ENCODE peak calls at places on chromosomes 3 and 15, in nine cellular contexts. U is memory B cell; I is NCI-H1694 treated with DMSO at 0.1 percent for 48 hours; Q is nephron progenitor cell; Z is NT2/D1; K is B cell; O is fibroblast of pulmonary artery; X is stimulated activated effector memory CD8-positive, alpha-beta T cell treated with anti-CD3 and anti-CD28 coated beads, Interleukin-12 subunit alpha, Interleukin-12 subunit beta, amount 100 ng/mL, for 72 hours; N is naive thymus-derived CD4-positive, alpha-beta T cell. M is an unnamed sample.
A peak's percentile ranks its signal among the peaks of the same experiment; 100 is the strongest.

GRCh38 chr15:67520976-67521769 is at the start of gene C15orf61:
- DNase-seq in U (peak; percentile 82), I (peak; percentile 64), Q (peak; percentile 80), Z (no peak), K (peak; percentile 97), O (peak; percentile 76), X (peak; percentile 91), N (peak; percentile 92), M (peak; percentile 99)

GRCh38 chr3:129424185-129424841 is 4.1 kb downstream of the EFCAB12 start:
- DNase-seq in U (peak; percentile 37), I (no peak), Q (no peak), Z (no peak), K (no peak), O (peak; percentile 73), X (no peak), N (no peak), M (no peak)

GRCh38 chr3:187036394-187036793 is 102.9 kb downstream of the RPL39L start:
- DNase-seq in U (no peak), I (no peak), Q (no peak), Z (no peak), K (no peak), O (no peak), X (no peak), N (no peak), M (no peak)

GRCh38 chr15:76840830-76841460 is 64.2 kb downstream of the SCAPER start:
- DNase-seq in U (no peak), I (peak; percentile 31), Q (no peak), Z (no peak), K (no peak), O (peak; percentile 65), X (no peak), N (no peak), M (peak; percentile 40)

GRCh38 chr3:159629329-159630084 is 359.1 kb upstream of the IL12A start:
- DNase-seq in U (no peak), I (no peak), Q (no peak), Z (no peak), K (no peak), O (no peak), X (no peak), N (no peak), M (no peak)

GRCh38 chr3:159964166-159964973 is 24.3 kb upstream of the IL12A start:
- DNase-seq in U (no peak), I (no peak), Q (no peak), Z (no peak), K (no peak), O (peak; percentile 64), X (no peak), N (no peak), M (no peak)

GRCh38 chr3:151835751-151836550 is 22.0 kb downstream of the AADAC start:
- DNase-seq in U (no peak), I (no peak), Q (no peak), Z (no peak), K (no peak), O (peak; percentile 62), X (no peak), N (no peak), M (no peak)

GRCh38 chr15:88605507-88606436 is 15.4 kb upstream of the AEN start:
- DNase-seq in U (peak; percentile 26), I (no peak), Q (peak; percentile 92), Z (peak; percentile 52), K (peak; percentile 62), O (peak; percentile 47), X (no peak), N (peak; percentile 56), M (no peak)

GRCh38 chr3:123595396-123595795 is 10.5 kb upstream of the HACD2 start:
- DNase-seq in U (no peak), I (no peak), Q (no peak), Z (no peak), K (no peak), O (no peak), X (no peak), N (no peak), M (no peak)

GRCh38 chr3:10833855-10834414 is 17.9 kb downstream of the SLC6A11 start:
- DNase-seq in U (no peak), I (no peak), Q (no peak), Z (no peak), K (no peak), O (no peak), X (no peak), N (no peak), M (no peak)

GRCh38 chr3:178419078-178419477 is 117.2 kb upstream of the KCNMB2 start:
- DNase-seq in U (no peak), I (no peak), Q (no peak), Z (no peak), K (no peak), O (peak; percentile 24), X (no peak), N (no peak), M (no peak)

GRCh38 chr3:55180936-55181535 is 253.2 kb upstream of the LRTM1 start:
- DNase-seq in U (no peak), I (no peak), Q (peak; percentile 38), Z (no peak), K (no peak), O (peak; percentile 70), X (no peak), N (no peak), M (peak; percentile 44)

GRCh38 chr3:14137004-14137403 is 12.2 kb downstream of the TMEM43 start:
- DNase-seq in U (no peak), I (no peak), Q (no peak), Z (no peak), K (no peak), O (no peak), X (no peak), N (no peak), M (no peak)

GRCh38 chr15:89119489-89120478 is 31.5 kb downstream of the ABHD2 start:
- DNase-seq in U (no peak), I (no peak), Q (no peak), Z (no peak), K (no peak), O (peak; percentile 70), X (no peak), N (no peak), M (no peak)

GRCh38 chr3:129530821-129531220 is 2.4 kb downstream of the RHO start:
- DNase-seq in U (no peak), I (no peak), Q (no peak), Z (no peak), K (no peak), O (no peak), X (no peak), N (no peak), M (no peak)

GRCh38 chr3:96700322-96701315 is 113.8 kb upstream of the EPHA6 start:
- DNase-seq in U (no peak), I (no peak), Q (peak; percentile 6), Z (peak; percentile 23), K (no peak), O (no peak), X (no peak), N (no peak), M (no peak)

GRCh38 chr15:50906954-50907865 is 1.3 kb upstream of the AP4E1 start:
- DNase-seq in U (peak; percentile 76), I (no peak), Q (no peak), Z (no peak), K (peak; percentile 76), O (no peak), X (peak; percentile 87), N (peak; percentile 69), M (no peak)

GRCh38 chr3:143443851-143444331 is 324.3 kb downstream of the CHST2 start:
- DNase-seq in U (no peak), I (no peak), Q (no peak), Z (no peak), K (no peak), O (peak; percentile 99), X (no peak), N (peak; percentile 30), M (no peak)